ENCODE peak calls at places on chromosomes 13 and 19, in seven cellular contexts. J is PC-3, D is IMR-90, B is neuronal stem cell, F is OCI-LY7, N is neural progenitor cell, E is mesenchymal stem cell. W is an unnamed sample.

GRCh38 chr13:99312493-99312883 is 5.3 kb upstream of the GPR183 start:
- DNase-seq in J (no peak), D (peak; percentile 39), B (no peak), F (no peak), N (no peak), E (peak; percentile 86), W (peak; percentile 70)

GRCh38 chr19:33904681-33905080 is 108.0 kb downstream of the KCTD15 start:
- DNase-seq in J (peak; percentile 14), D (no peak), B (peak; percentile 12), F (no peak), N (peak; percentile 54), E (no peak), W (no peak)

GRCh38 chr13:28489536-28489935 is 5.4 kb downstream of the FLT1 start:
- DNase-seq in J (no peak), D (peak; percentile 45), B (no peak), F (no peak), N (no peak), E (peak; percentile 81), W (no peak)

GRCh38 chr13:80428344-80429096 is 87.6 kb upstream of the SPRY2 start:
- DNase-seq in J (no peak), D (no peak), B (no peak), F (no peak), N (peak; percentile 14), E (no peak), W (no peak)

GRCh38 chr13:40193290-40194203 is 472.9 kb downstream of the FOXO1 start:
- DNase-seq in J (no peak), D (no peak), B (no peak), F (no peak), N (no peak), E (no peak), W (no peak)

GRCh38 chr13:111216166-111216960 is 101.3 kb downstream of the ARHGEF7 start:
- DNase-seq in J (peak; percentile 18), D (peak; percentile 27), B (peak; percentile 46), F (peak; percentile 47), N (peak; percentile 76), E (peak; percentile 53), W (peak; percentile 76)

GRCh38 chr13:77584111-77584510 is 48.6 kb downstream of the SCEL start:
- DNase-seq in J (no peak), D (no peak), B (no peak), F (no peak), N (no peak), E (no peak), W (no peak)

GRCh38 chr13:88707652-88708051 is 1036.5 kb downstream of the SLITRK5 start:
- DNase-seq in J (no peak), D (no peak), B (no peak), F (no peak), N (no peak), E (no peak), W (no peak)

GRCh38 chr19:46748325-46749109 is 2.3 kb upstream of the STRN4 start:
- DNase-seq in J (peak; percentile 63), D (peak; percentile 56), B (peak; percentile 57), F (peak; percentile 66), N (peak; percentile 87), E (peak; percentile 79), W (peak; percentile 94)

GRCh38 chr19:18414504-18415176 is 4.6 kb upstream of the SSBP4 start:
- DNase-seq in J (no peak), D (no peak), B (no peak), F (no peak), N (peak; percentile 1), E (no peak), W (peak; percentile 92)

GRCh38 chr19:23802290-23802689 is 43.6 kb upstream of the ZNF681 start:
- DNase-seq in J (no peak), D (no peak), B (no peak), F (no peak), N (no peak), E (peak; percentile 13), W (no peak)

GRCh38 chr19:7788178-7788932 is 25.3 kb downstream of the CLEC4M start:
- DNase-seq in J (no peak), D (no peak), B (no peak), F (no peak), N (peak; percentile 62), E (no peak), W (no peak)

GRCh38 chr19:41691268-41691970 is 3.3 kb upstream of the CEACAM7 start:
- DNase-seq in J (peak; percentile 27), D (no peak), B (no peak), F (no peak), N (no peak), E (no peak), W (no peak)

GRCh38 chr19:17309962-17310461 is 649 bp downstream of the DDA1 start:
- DNase-seq in J (no peak), D (no peak), B (no peak), F (no peak), N (no peak), E (no peak), W (peak; percentile 92)

GRCh38 chr19:29665215-29665825 is at the start of gene PLEKHF1:
- DNase-seq in J (peak; percentile 77), D (peak; percentile 59), B (peak; percentile 85), F (peak; percentile 88), N (peak; percentile 93), E (peak; percentile 70), W (peak; percentile 97)

GRCh38 chr13:98706446-98707110 is 45.9 kb downstream of the SLC15A1 start:
- DNase-seq in J (peak; percentile 26), D (peak; percentile 13), B (no peak), F (no peak), N (no peak), E (peak; percentile 4), W (no peak)

GRCh38 chr13:93172109-93172508 is 54.5 kb upstream of the GPC6 start:
- DNase-seq in J (no peak), D (no peak), B (no peak), F (no peak), N (peak; percentile 7), E (no peak), W (no peak)

GRCh38 chr19:15142313-15142712 is 35.1 kb downstream of the SYDE1 start:
- DNase-seq in J (no peak), D (no peak), B (no peak), F (no peak), N (no peak), E (no peak), W (no peak)

GRCh38 chr13:63107163-63107935 is 1691.7 kb upstream of the PCDH20 start:
- DNase-seq in J (peak; percentile 33), D (peak; percentile 71), B (no peak), F (no peak), N (no peak), E (peak; percentile 10), W (no peak)

GRCh38 chr19:12801466-12802266 is at the start of the genes PRDX2 and THSD8:
- DNase-seq in J (peak; percentile 89), D (peak; percentile 65), B (peak; percentile 80), F (peak; percentile 96), N (peak; percentile 93), E (peak; percentile 71), W (peak; percentile 96)

GRCh38 chr13:73072501-73072900 is 13.7 kb downstream of the KLF5 start:
- DNase-seq in J (no peak), D (no peak), B (no peak), F (no peak), N (no peak), E (no peak), W (no peak)

GRCh38 chr13:108037348-108037747 is 178.0 kb downstream of the LIG4 start:
- DNase-seq in J (no peak), D (no peak), B (no peak), F (no peak), N (no peak), E (no peak), W (no peak)

GRCh38 chr19:345320-345879 is 804 bp upstream of the MIER2 start:
- DNase-seq in J (no peak), D (no peak), B (no peak), F (no peak), N (no peak), E (no peak), W (peak; percentile 64)
- H3K4me3 ChIP-seq in J (no peak overlapping the region), D (no peak overlapping the region), B (no peak overlapping the region), F (peak overlapping the region; percentile 95), N (peak overlapping the region; percentile 98), E (peak overlapping the region; percentile 70), W (peak overlapping the region; percentile 65)

DNA sequence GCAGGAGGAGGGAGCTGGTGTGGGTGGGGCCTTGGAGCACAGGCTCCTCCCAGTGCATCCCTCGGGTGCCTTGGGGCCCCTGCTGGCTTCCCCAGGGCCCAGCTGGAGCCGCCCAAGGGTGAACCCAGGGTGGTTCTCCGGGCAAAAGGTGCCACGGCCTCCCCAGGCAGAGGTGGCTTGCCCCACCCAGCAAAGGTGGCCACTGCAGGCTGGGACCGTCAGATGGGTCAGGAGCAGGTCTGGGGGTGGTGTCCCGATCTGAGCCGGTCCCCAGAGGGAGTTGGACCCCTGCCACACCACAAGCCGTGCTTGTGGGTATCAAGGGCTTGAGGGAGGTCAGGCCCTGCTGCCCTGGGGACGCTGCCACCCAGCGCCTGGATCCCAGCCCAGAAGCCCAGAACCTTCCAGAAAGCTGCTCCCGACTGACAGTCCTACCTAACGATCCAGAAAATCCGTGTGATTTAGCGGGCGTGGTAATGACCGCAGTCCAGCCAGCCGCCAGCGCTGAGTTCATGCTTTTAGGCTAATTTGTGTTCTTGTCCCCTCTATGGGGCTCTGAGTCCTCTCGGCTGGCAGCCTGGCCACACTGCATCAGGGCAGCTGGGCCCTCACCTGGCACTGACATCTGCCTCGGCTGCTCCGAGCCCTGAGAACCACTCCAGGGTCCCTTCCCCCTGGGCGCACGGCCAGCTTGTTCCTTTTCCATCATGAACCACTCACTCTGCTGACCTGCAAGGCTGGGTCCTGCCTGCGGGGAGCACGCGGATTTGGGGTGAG is 5.0 kb upstream of the GRIN3B start:
- DNase-seq in J (no peak), D (no peak), B (no peak), F (no peak), N (no peak), E (no peak), W (no peak)
- H3K4me2 ChIP-seq in J (no peak overlapping the region), D (no peak overlapping the region), B (no peak overlapping the region), F (no peak overlapping the region), N (no peak overlapping the region), E (no peak overlapping the region), W (no peak overlapping the region)

DNA sequence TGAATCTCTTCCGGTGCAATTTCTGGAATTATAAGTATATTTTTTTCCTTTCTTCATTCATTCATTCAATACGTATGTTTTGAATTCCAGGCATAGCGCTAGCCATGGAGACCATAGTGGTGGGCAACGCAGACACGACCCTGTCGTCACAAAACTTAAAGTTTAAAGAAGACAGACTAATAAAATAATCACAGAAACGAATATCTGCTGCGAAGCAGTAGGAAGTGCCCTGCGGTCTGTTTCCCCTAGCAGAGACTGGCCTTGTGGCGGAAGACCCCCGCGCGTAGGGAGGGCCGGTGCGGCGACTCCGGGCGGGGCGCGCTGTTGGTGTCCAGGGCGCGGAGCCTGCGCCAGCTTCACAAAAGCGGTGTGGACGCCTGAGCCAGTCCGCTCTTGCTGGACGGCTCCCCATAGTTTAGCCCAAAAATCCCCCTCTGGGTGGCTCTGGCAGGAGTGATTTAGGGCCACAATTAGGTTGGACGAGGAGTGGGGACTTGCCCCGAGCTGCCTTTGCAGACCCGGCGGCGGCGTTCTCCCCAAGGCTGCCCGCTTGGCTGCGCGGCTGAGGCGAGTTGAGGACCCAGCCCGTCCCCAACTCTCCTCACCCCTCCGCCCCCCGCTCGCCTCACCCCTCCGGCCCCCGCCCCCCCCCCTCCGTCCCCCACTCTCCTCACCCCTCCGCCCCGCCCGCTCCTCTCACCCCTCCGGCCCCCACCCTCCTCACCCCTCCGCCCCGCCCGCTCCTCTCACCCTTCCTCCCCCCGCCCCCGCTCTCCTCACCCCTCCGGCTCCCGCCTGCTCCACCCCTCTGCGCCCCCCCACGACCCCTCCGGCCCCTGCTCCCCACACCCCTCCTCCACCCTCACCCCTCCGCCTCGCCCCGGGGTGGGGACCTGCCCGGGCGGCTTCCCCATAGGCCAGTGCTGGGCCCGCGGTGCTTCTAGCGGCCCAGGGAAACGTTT is 14.2 kb upstream of the LATS2 start:
- DNase-seq in J (no peak), D (no peak), B (no peak), F (no peak), N (peak; percentile 64), E (peak; percentile 57), W (peak; percentile 80)
- H3K4me1 ChIP-seq in J (peaks cover 23% of the 10 kb centered on the region), D (peaks cover 18% of the 10 kb centered on the region), B (no peaks in the 10 kb centered on the region), F (no peaks in the 10 kb centered on the region), N (peaks cover 6% of the 10 kb centered on the region), E (peaks cover 5% of the 10 kb centered on the region), W (peaks cover 41% of the 10 kb centered on the region)

GRCh38 chr13:54029720-54030119 is 1001.1 kb downstream of the OLFM4 start:
- DNase-seq in J (no peak), D (no peak), B (no peak), F (no peak), N (no peak), E (no peak), W (no peak)
- H3K4me3 ChIP-seq in J (no peak overlapping the region), D (no peak overlapping the region), B (no peak overlapping the region), F (no peak overlapping the region), N (no peak overlapping the region), E (no peak overlapping the region), W (no peak overlapping the region)